ENCODE peak calls at places on chromosomes 16 and 17, in four cellular contexts. K, Q, L and H are unnamed samples.

GRCh38 chr16:67661101-67661661 is 421 bp downstream of the PARD6A start:
- DNase-seq in L (no peak), K (no peak), Q (peak; percentile 41), H (no peak)

GRCh38 chr17:71063127-71063526 is 893.8 kb downstream of the KCNJ2 start:
- DNase-seq in K (no peak), Q (no peak), L (no peak), H (no peak)

GRCh38 chr16:65342231-65342866 is 220.5 kb upstream of the CDH11 start:
- DNase-seq in K (no peak), Q (peak; percentile 16), L (no peak), H (no peak)

GRCh38 chr17:54009502-54009901 is 186.8 kb downstream of the KIF2B start:
- DNase-seq in Q (no peak), L (no peak), K (no peak), H (no peak)

GRCh38 chr16:23401142-23401541 is 51.8 kb downstream of the COG7 start:
- DNase-seq in K (no peak), L (no peak), Q (no peak), H (no peak)

GRCh38 chr16:23182675-23183485 is at the start of gene SCNN1G:
- DNase-seq in Q (peak; percentile 7), L (no peak), K (no peak), H (no peak)

GRCh38 chr16:49961087-49961486 is 63.9 kb upstream of the CNEP1R1 start:
- DNase-seq in K (no peak), L (peak; percentile 76), Q (peak; percentile 46), H (no peak)

GRCh38 chr16:69328854-69329316 is 1.5 kb downstream of the PDF start:
- DNase-seq in L (peak; percentile 72), K (peak; percentile 13), Q (peak; percentile 51), H (no peak)

GRCh38 chr17:28416703-28417311 is 10.8 kb upstream of the SLC46A1 start:
- DNase-seq in Q (peak; percentile 71), L (peak; percentile 58), K (no peak), H (no peak)

GRCh38 chr16:65579050-65579449 is 457.2 kb upstream of the CDH11 start:
- DNase-seq in Q (no peak), K (no peak), L (no peak), H (no peak)

GRCh38 chr17:80363120-80363515 is 51.8 kb upstream of the ENDOV start:
- DNase-seq in L (no peak), Q (no peak), K (no peak), H (no peak)

GRCh38 chr17:40241435-40241834 is 22.3 kb downstream of the WIPF2 start:
- DNase-seq in L (peak; percentile 14), Q (no peak), K (no peak), H (no peak)

GRCh38 chr17:34584805-34585416 is 5.5 kb downstream of the TMEM132E start:
- DNase-seq in Q (peak; percentile 20), K (no peak), L (no peak), H (no peak)

GRCh38 chr17:34581446-34582184 is 2.2 kb downstream of the TMEM132E start:
- DNase-seq in Q (no peak), L (no peak), K (no peak), H (no peak)

GRCh38 chr17:67238976-67239375 is 6.0 kb downstream of the HELZ start:
- DNase-seq in Q (no peak), K (no peak), L (no peak), H (no peak)

GRCh38 chr16:81598083-81598482 is 153.5 kb downstream of the CMIP start:
- DNase-seq in K (no peak), L (no peak), Q (no peak), H (no peak)

GRCh38 chr16:4411684-4412083 is 4.7 kb downstream of the CORO7 start:
- DNase-seq in L (no peak), K (peak; percentile 54), Q (no peak), H (no peak)

GRCh38 chr17:17305282-17305801 is 2.2 kb downstream of the NT5M start:
- DNase-seq in K (no peak), Q (no peak), L (no peak), H (no peak)

GRCh38 chr16:11395008-11395948 is 50.0 kb downstream of the RMI2 start:
- DNase-seq in K (no peak), Q (no peak), L (no peak), H (no peak)

GRCh38 chr16:22323998-22324786 is 27.0 kb downstream of the POLR3E start:
- DNase-seq in Q (no peak), K (no peak), L (no peak), H (no peak)

GRCh38 chr17:82491533-82491932 is 28.0 kb upstream of the FOXK2 start:
- DNase-seq in K (no peak), Q (no peak), L (no peak), H (no peak)

GRCh38 chr16:19265531-19265930 is 20.0 kb upstream of the CLEC19A start:
- DNase-seq in Q (no peak), K (no peak), L (no peak), H (no peak)

GRCh38 chr16:47732806-47733150 is 271.6 kb downstream of the PHKB start:
- DNase-seq in Q (peak; percentile 89), L (peak; percentile 67), K (peak; percentile 89), H (no peak)

GRCh38 chr16:17063156-17063555 is 407.6 kb downstream of the XYLT1 start:
- DNase-seq in L (no peak), K (no peak), Q (no peak), H (no peak)

GRCh38 chr16:86219655-86220445 is 290.5 kb upstream of the FOXF1 start:
- DNase-seq in K (peak; percentile 41), Q (peak; percentile 56), L (peak; percentile 99), H (no peak)

GRCh38 chr16:2161911-2162310 is 6.3 kb downstream of the TRAF7 start:
- DNase-seq in L (no peak), Q (no peak), K (no peak), H (no peak)

GRCh38 chr17:47862621-47863440 is 11.9 kb upstream of the SP6 start:
- DNase-seq in K (no peak), Q (peak; percentile 92), L (peak; percentile 69), H (no peak)

GRCh38 chr16:31355701-31356100 is 725 bp downstream of the ITGAX start:
- DNase-seq in L (no peak), K (no peak), Q (no peak), H (no peak)

GRCh38 chr17:77935121-77935571 is 23.4 kb upstream of the TNRC6C start:
- DNase-seq in Q (no peak), L (no peak), K (no peak), H (no peak)